ENCODE peak calls at places on chromosomes 16 and 17, in nine cellular contexts. F is RWPE1, Q is A549, P is stomach, R is NB4, N is body of pancreas, B is retinal pigment epithelial cell, G is HFF-Myc, U is foreskin fibroblast. W is an unnamed sample.

GRCh38 chr17:55577011-55577586 is 65.8 kb upstream of the SMIM36 start:
- DNase-seq in F (no peak), B (no peak), U (peak), N (no peak), P (no peak), R (peak), G (peak), Q (no peak), W (no peak)

GRCh38 chr16:11201498-11202259 is 54.3 kb downstream of the SOCS1 start:
- DNase-seq in G (peak), F (peak), N (no peak), B (no peak), R (peak), P (peak), U (peak), Q (no peak), W (no peak)

GRCh38 chr17:58702708-58703107 is 10.3 kb downstream of the RAD51C start:
- DNase-seq in Q (no peak), F (no peak), U (no peak), B (no peak), G (no peak), P (no peak), N (no peak), R (no peak), W (no peak)

GRCh38 chr16:25007284-25007984 is 7.7 kb downstream of the ARHGAP17 start:
- DNase-seq in N (no peak), U (peak), R (no peak), Q (no peak), F (no peak), B (no peak), G (no peak), P (no peak), W (no peak)

GRCh38 chr17:39674702-39675389 is 6.6 kb downstream of the PNMT start:
- DNase-seq in G (no peak), U (no peak), B (no peak), R (peak), N (peak), P (peak), F (no peak), Q (peak), W (no peak)

GRCh38 chr16:10736926-10737625 is 6.6 kb upstream of the NUBP1 start:
- DNase-seq in N (peak), R (peak), F (peak), U (peak), Q (peak), B (no peak), G (no peak), P (peak), W (peak)

GRCh38 chr17:38897671-38898290 is 27.6 kb upstream of the LASP1NB start:
- DNase-seq in U (no peak), F (no peak), G (no peak), B (no peak), Q (no peak), N (no peak), R (no peak), P (no peak), W (no peak)

GRCh38 chr17:65078441-65079160 is 22.1 kb upstream of the GNA13 start:
- DNase-seq in N (no peak), F (no peak), U (peak), P (peak), B (no peak), G (no peak), R (no peak), Q (no peak), W (no peak)

GRCh38 chr16:70685938-70686375 is at the start of gene MTSS2:
- DNase-seq in F (peak), U (peak), P (peak), Q (peak), G (no peak), B (peak), N (peak), R (peak), W (peak)

GRCh38 chr16:25020112-25020591 is 5.0 kb upstream of the ARHGAP17 start:
- DNase-seq in F (no peak), U (no peak), P (no peak), G (no peak), Q (no peak), B (no peak), N (no peak), R (no peak), W (no peak)

GRCh38 chr17:8630802-8631553 is 453 bp upstream of the MYH10 start:
- DNase-seq in R (peak), P (peak), U (peak), Q (peak), G (peak), B (peak), F (peak), N (peak), W (peak)
- TF ChIP-seq CTCF in R (no peak), P (peak), U (no peak), Q (peak), G (no peak), B (no peak), F (no peak), N (peak), W (peak)

GRCh38 chr16:13897806-13898205 is 22.1 kb upstream of the ERCC4 start:
- DNase-seq in Q (no peak), B (no peak), P (no peak), U (no peak), R (no peak), G (no peak), N (no peak), F (no peak), W (no peak)

GRCh38 chr16:13892301-13892700 is 27.7 kb upstream of the ERCC4 start:
- DNase-seq in Q (no peak), P (no peak), G (no peak), B (no peak), N (no peak), U (no peak), R (no peak), F (no peak), W (no peak)

GRCh38 chr16:13895516-13895915 is 24.4 kb upstream of the ERCC4 start:
- DNase-seq in R (no peak), Q (no peak), U (no peak), F (no peak), B (no peak), N (no peak), G (no peak), P (no peak), W (no peak)

GRCh38 chr16:13898233-13898632 is 21.7 kb upstream of the ERCC4 start:
- DNase-seq in U (no peak), G (no peak), B (no peak), F (no peak), P (no peak), R (no peak), Q (no peak), N (no peak), W (no peak)

GRCh38 chr16:13896543-13897182 is 23.3 kb upstream of the ERCC4 start:
- DNase-seq in G (no peak), Q (peak), U (peak), N (no peak), F (no peak), B (no peak), P (no peak), R (peak), W (no peak)
- TF ChIP-seq CTCF in G (peak), Q (peak), U (no peak), N (no peak), F (no peak), B (peak), P (no peak), R (peak), W (peak)

GRCh38 chr17:34586346-34586846 is 7.0 kb downstream of the TMEM132E start:
- DNase-seq in G (no peak), P (no peak), F (no peak), Q (no peak), B (no peak), N (no peak), U (no peak), R (no peak), W (no peak)

GRCh38 chr17:34582185-34582900 is 3.0 kb downstream of the TMEM132E start:
- DNase-seq in B (no peak), G (no peak), P (no peak), R (no peak), F (no peak), U (no peak), Q (no peak), N (no peak), W (no peak)

GRCh38 chr17:34581446-34582184 is 2.2 kb downstream of the TMEM132E start:
- DNase-seq in B (no peak), P (no peak), F (no peak), R (no peak), U (no peak), Q (no peak), G (no peak), N (no peak), W (no peak)

GRCh38 chr17:34582901-34583245 is 3.5 kb downstream of the TMEM132E start:
- DNase-seq in B (no peak), G (no peak), Q (no peak), U (no peak), P (no peak), N (no peak), F (no peak), R (no peak), W (no peak)

DNA sequence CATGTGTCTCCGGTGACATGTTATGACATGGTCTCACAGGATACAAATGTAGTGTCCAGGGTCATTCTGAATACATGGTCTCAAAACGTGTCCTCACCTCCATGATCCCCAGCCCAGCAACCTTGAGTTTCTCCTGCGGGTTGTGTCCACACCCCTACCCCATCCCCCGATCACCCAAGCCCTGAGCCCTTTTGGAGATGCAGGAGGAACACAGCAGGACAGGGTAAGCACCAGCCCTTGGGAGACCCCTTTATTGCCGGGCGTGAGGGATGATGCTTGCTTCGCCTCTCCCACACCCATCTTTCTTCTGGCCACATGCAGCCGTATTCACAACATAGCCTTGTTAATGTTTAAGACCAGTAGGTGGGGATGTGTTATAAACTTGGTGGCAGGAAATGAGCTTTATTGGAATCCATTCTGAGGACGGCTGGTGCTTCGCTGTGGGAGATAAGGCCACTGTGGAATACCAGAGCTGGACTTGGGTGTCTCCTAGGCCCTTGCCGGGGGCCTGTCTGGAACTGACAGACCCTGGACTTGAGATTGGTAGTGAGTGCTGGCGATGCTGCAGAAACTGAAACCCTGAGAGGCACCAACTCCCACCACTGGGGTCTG is 5.5 kb downstream of the TMEM132E start:
- DNase-seq in G (no peak), R (peak), U (no peak), Q (peak), N (no peak), P (no peak), B (no peak), F (peak), W (no peak)
- TF ChIP-seq CTCF in G (no peak), R (peak), U (peak), Q (peak), N (no peak), P (no peak), B (peak), F (no peak), W (peak)

DNA sequence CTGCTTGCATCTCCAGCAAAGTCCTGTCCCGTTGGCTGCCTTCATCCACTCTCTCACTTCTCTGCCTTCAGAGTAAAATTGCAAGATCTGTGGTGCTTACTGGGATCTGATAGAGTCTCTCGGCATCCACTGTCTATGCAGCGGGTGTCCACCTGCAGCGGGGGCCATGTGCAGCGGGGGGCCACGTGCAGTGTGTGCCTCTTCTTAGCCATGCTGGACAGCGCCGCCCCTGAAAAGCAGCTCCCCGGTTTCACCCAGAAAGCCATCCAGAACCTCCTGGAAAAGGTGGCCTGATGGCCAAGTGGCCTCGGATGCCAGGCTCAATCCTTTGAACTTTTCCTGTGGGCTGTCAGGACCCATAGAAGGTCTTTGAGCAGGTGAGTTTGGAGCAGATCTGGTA is 9.5 kb downstream of the STX4 start:
- DNase-seq in R (no peak), F (no peak), G (no peak), P (no peak), Q (no peak), U (no peak), B (no peak), N (no peak), W (no peak)
- TF ChIP-seq CTCF in R (no peak), F (no peak), G (no peak), P (no peak), Q (no peak), U (no peak), B (no peak), N (no peak), W (no peak)

DNA sequence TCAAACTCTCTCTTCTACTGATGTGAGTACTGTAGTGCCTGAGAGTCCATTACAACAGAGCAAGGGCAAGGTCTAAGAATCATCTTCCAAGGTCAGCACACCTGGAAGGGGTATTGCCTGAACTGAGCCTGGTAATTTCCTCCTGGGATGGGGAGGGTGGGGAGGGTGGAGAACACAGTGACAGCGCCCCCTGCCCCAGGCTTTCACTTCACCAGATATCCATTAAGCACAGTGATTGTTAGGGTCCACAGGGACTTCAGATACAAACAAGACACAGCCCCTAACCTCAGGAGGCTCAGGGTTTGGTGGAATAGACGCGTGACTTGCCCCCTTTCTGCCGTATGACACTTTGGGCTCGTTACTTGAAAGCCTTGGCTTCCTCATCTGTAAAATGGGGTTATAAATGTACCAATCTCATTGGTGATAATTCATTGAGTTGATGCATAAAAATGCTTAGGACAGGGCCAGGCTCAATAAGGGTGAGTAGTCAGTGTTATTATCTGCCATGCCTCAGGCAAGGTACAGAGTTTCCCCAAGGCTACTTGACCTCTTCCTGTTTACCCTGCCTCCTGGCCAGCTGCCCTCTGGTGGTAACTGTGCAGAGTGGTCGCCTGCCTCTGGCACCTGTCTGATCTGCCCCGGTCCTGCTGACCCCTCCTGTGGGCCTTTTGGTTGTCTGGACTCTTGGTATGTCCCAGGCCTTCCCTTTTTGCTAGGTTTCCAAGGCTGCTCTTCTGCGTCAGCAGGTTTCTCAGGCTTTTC is 13.1 kb upstream of the BRD7 start:
- DNase-seq in U (no peak), P (no peak), R (peak), N (no peak), G (no peak), B (no peak), Q (no peak), F (no peak), W (no peak)
- TF ChIP-seq CTCF in U (no peak), P (no peak), R (peak), N (no peak), G (peak), B (no peak), Q (no peak), F (no peak), W (peak)

GRCh38 chr17:51120357-51120738 is 320 bp downstream of the SPAG9 start:
- DNase-seq in P (peak), U (no peak), R (no peak), B (no peak), G (no peak), F (peak), Q (peak), N (peak), W (peak)

GRCh38 chr17:51118330-51119195 is 2.1 kb downstream of the SPAG9 start:
- DNase-seq in B (no peak), F (no peak), N (peak), G (no peak), U (no peak), P (peak), Q (peak), R (no peak), W (no peak)

GRCh38 chr17:51121620-51122472 is 1.2 kb upstream of the SPAG9 start:
- DNase-seq in P (peak), Q (peak), N (peak), F (peak), G (peak), U (peak), R (peak), B (peak), W (peak)

GRCh38 chr17:51120739-51121619 is at the start of gene SPAG9:
- DNase-seq in G (peak), F (peak), N (peak), P (peak), B (peak), Q (peak), U (peak), R (peak), W (peak)

GRCh38 chr17:51119415-51120356 is 982 bp downstream of the SPAG9 start:
- DNase-seq in B (no peak), N (peak), R (peak), U (no peak), P (peak), G (no peak), F (peak), Q (peak), W (peak)
- TF ChIP-seq CTCF in B (peak), N (peak), R (no peak), U (peak), P (no peak), G (peak), F (no peak), Q (peak), W (no peak)

W was measured in neural crest cell.